ENCODE peak calls at places on chromosomes 12 and 14, in six cellular contexts. Q is IMR-90, U is H9, A is H1, L is trophoblast cell, G is mesenchymal stem cell. X is an unnamed sample.

GRCh38 chr14:55773297-55773696 is 193.3 kb downstream of the KTN1 start:
- DNase-seq in Q (no peak), U (no peak), A (no peak), L (no peak), G (no peak), X (no peak)

GRCh38 chr14:39265032-39265431 is 31.3 kb downstream of the MIA2 start:
- DNase-seq in Q (peak; percentile 32), U (no peak), A (no peak), L (no peak), G (peak; percentile 39), X (no peak)

GRCh38 chr12:69623970-69624369 is 13.3 kb upstream of the LRRC10 start:
- DNase-seq in Q (peak; percentile 13), U (no peak), A (no peak), L (no peak), G (no peak), X (no peak)

GRCh38 chr14:51093371-51094281 is 1.3 kb downstream of the TRIM9 start:
- DNase-seq in Q (no peak), U (peak; percentile 64), A (peak; percentile 80), L (no peak), G (no peak), X (peak; percentile 36)

GRCh38 chr14:71466942-71467341 is 465.3 kb upstream of the RGS6 start:
- DNase-seq in Q (no peak), U (no peak), A (no peak), L (no peak), G (no peak), X (no peak)

GRCh38 chr14:68106456-68106855 is 286.9 kb downstream of the RAD51B start:
- DNase-seq in Q (no peak), U (no peak), A (no peak), L (no peak), G (no peak), X (no peak)

GRCh38 chr14:72332871-72333270 is 400.6 kb downstream of the RGS6 start:
- DNase-seq in Q (no peak), U (no peak), A (no peak), L (no peak), G (no peak), X (no peak)

GRCh38 chr14:55133416-55133815 is 4.4 kb downstream of the LGALS3 start:
- DNase-seq in Q (peak; percentile 43), U (no peak), A (no peak), L (peak; percentile 30), G (peak; percentile 35), X (no peak)

GRCh38 chr12:54390668-54391551 is 6.4 kb upstream of the ZNF385A start:
- DNase-seq in Q (no peak), U (peak; percentile 94), A (peak; percentile 89), L (peak; percentile 42), G (no peak), X (no peak)

GRCh38 chr12:21340406-21340805 is 5.7 kb upstream of the SLCO1A2 start:
- DNase-seq in Q (no peak), U (no peak), A (no peak), L (no peak), G (no peak), X (no peak)

DNA sequence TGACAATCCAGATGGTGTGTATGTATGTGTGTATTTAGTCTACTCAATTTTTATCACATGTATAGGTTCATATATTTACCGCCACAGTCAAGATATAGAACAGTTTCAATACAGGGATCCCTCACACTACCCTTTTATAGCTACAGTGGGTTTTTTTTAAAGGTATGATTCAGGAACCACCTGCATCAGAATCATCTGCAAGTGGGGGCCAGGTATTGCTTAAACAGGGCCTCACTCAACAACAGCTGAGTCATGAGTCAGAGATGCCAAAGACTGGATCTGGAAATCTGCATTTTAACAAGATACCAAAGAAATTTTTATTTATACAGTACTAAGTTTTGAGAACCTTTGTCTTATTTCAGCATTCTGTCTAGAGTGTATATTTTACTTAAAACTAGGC is 117.6 kb downstream of the SLC35F4 start:
- DNase-seq in Q (no peak), U (no peak), A (no peak), L (no peak), G (no peak), X (no peak)
- H4K91ac ChIP-seq in Q (no peak overlapping the region), U (no peak overlapping the region), A (no peak overlapping the region), L (no peak overlapping the region), G (no peak overlapping the region), X (no peak overlapping the region)

GRCh38 chr12:132998742-132999141 is 12.6 kb downstream of the ZNF26 start:
- DNase-seq in Q (no peak), U (no peak), A (no peak), L (no peak), G (no peak), X (no peak)
- H3K9me3 ChIP-seq in Q (peaks cover 68% of the 10 kb centered on the region), U (peaks cover 58% of the 10 kb centered on the region), A (peaks cover 77% of the 10 kb centered on the region), L (peaks cover 30% of the 10 kb centered on the region), G (peaks cover 89% of the 10 kb centered on the region), X (peaks cover 38% of the 10 kb centered on the region)

GRCh38 chr12:57151741-57152407 is 4.5 kb upstream of the LRP1-AS start:
- DNase-seq in Q (peak; percentile 74), U (no peak), A (no peak), L (no peak), G (no peak), X (no peak)
- H3K14ac ChIP-seq in Q (peak overlapping the region; percentile 87), U (no peak overlapping the region), A (no peak overlapping the region), L (no peak overlapping the region), G (no peak overlapping the region), X (no peak overlapping the region)

GRCh38 chr12:117744418-117744817 is 224.4 kb downstream of the KSR2 start:
- DNase-seq in Q (no peak), U (no peak), A (no peak), L (no peak), G (peak; percentile 13), X (no peak)
- H4K91ac ChIP-seq in Q (no peak overlapping the region), U (no peak overlapping the region), A (no peak overlapping the region), L (no peak overlapping the region), G (no peak overlapping the region), X (no peak overlapping the region)

DNA sequence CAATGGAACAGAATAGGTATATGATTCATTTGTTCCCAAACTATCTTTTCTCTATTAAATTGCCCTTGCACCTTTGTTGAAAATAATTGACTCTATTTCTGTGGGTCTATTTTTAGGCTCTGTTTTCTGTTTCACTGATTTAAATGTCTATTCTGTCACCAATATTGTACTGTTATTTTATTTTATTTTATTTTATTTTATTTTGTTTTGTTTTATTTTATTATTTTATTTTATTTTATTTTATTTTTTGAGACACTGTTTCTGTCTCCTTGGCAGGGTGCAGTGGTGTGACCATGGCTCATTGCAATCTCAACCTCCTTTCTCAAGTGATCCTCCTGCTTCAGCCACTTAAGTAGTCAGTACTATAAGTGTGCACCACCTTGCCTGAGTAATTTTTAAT is 34.9 kb downstream of the OR4N2 start:
- DNase-seq in Q (no peak), U (no peak), A (no peak), L (no peak), G (no peak), X (no peak)
- H3K9me3 ChIP-seq in Q (peaks cover 23% of the 10 kb centered on the region), U (peaks cover 82% of the 10 kb centered on the region), A (peaks cover 40% of the 10 kb centered on the region), L (peaks cover 14% of the 10 kb centered on the region), G (peaks cover 43% of the 10 kb centered on the region), X (peaks cover 8% of the 10 kb centered on the region)

GRCh38 chr12:40947812-40948211 is 240.3 kb upstream of the PDZRN4 start:
- DNase-seq in Q (no peak), U (no peak), A (no peak), L (no peak), G (no peak), X (no peak)

GRCh38 chr12:40942326-40942725 is 245.8 kb upstream of the PDZRN4 start:
- DNase-seq in Q (peak; percentile 19), U (no peak), A (no peak), L (peak; percentile 2), G (peak; percentile 41), X (peak; percentile 9)

GRCh38 chr12:40945772-40946171 is 242.3 kb upstream of the PDZRN4 start:
- DNase-seq in Q (no peak), U (no peak), A (no peak), L (no peak), G (no peak), X (no peak)

GRCh38 chr12:40946612-40947194 is 241.4 kb upstream of the PDZRN4 start:
- DNase-seq in Q (peak; percentile 42), U (no peak), A (no peak), L (no peak), G (peak; percentile 51), X (peak; percentile 5)
- H3K14ac ChIP-seq in Q (no peak overlapping the region), U (no peak overlapping the region), A (no peak overlapping the region), L (no peak overlapping the region), G (no peak overlapping the region), X (no peak overlapping the region)

DNA sequence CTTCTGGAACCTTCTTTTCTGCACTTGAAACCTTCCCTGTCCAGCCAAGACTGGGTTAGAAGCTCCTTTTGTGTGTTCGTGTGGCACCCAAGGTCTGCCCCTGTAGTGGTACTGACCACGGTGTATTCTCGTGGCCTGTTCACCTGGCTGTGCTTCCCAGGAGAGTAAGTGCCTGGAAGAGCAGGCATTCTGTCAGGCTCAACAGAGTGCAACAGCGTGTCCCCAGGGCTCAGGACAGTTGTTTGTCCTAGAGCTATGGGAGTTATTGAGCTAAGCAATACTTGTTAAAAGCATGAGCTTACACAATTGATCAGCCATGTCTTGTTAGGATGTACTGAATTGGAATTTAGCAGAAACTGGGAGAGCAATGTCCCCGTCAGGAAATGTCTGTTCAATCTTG is 12.9 kb upstream of the SLC38A2 start:
- DNase-seq in Q (no peak), U (no peak), A (no peak), L (peak; percentile 71), G (peak; percentile 32), X (no peak)
- H4K91ac ChIP-seq in Q (peak overlapping the region; percentile 100), U (no peak overlapping the region), A (no peak overlapping the region), L (no peak overlapping the region), G (peak overlapping the region; percentile 90), X (no peak overlapping the region)

GRCh38 chr12:34286483-34286882 is 264.2 kb downstream of the ALG10 start:
- DNase-seq in Q (no peak), U (peak; percentile 8), A (no peak), L (no peak), G (no peak), X (no peak)

GRCh38 chr12:34287986-34288962 is 266.0 kb downstream of the ALG10 start:
- DNase-seq in Q (no peak), U (peak; percentile 6), A (no peak), L (no peak), G (no peak), X (no peak)

GRCh38 chr12:34288963-34289345 is 266.7 kb downstream of the ALG10 start:
- DNase-seq in Q (no peak), U (peak; percentile 7), A (no peak), L (no peak), G (no peak), X (no peak)

GRCh38 chr12:34287437-34287836 is 265.1 kb downstream of the ALG10 start:
- DNase-seq in Q (no peak), U (peak; percentile 5), A (no peak), L (no peak), G (no peak), X (no peak)

DNA sequence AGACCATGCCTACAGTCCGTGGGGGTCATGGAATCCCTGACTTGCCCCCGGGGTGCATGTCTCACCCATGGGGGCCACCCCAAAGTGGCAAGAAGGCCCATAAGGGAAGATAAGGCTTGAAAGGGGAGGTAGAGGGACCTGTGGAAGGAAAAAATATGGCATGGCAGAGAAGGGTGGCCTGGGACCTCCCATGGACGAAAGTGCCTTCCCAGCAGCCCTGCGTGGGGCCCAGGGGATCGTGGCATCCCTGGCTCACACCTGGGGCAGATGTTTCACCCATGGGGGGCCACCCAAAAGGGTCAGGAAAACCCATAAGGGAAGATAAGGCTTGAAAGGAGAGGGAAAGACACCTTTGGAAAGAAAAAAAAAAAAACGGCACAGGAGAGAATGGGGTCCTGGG is 264.6 kb downstream of the ALG10 start:
- DNase-seq in Q (no peak), U (peak; percentile 6), A (no peak), L (no peak), G (no peak), X (no peak)
- H3K9me3 ChIP-seq in Q (peaks cover 48% of the 10 kb centered on the region), U (peaks cover 68% of the 10 kb centered on the region), A (peaks cover 91% of the 10 kb centered on the region), L (peaks cover 59% of the 10 kb centered on the region), G (peaks cover 41% of the 10 kb centered on the region), X (no peaks in the 10 kb centered on the region)

GRCh38 chr12:26065451-26065850 is 59.4 kb downstream of the BHLHE41 start:
- DNase-seq in Q (no peak), U (no peak), A (no peak), L (no peak), G (no peak), X (no peak)
- H3K14ac ChIP-seq in Q (no peak overlapping the region), U (no peak overlapping the region), A (no peak overlapping the region), L (no peak overlapping the region), G (no peak overlapping the region), X (no peak overlapping the region)

X was measured in neuronal stem cell.